ENCODE peak calls at places on chromosomes 6 and 20, in ten cellular contexts. F, G, N, U, R, P, D, B, E and C are unnamed samples.

GRCh38 chr20:56316483-56316882 is 42.3 kb upstream of the FAM210B start:
- DNase-seq in D (no peak), P (no peak), F (no peak), B (no peak), E (no peak), U (no peak), R (no peak), G (no peak), N (no peak), C (no peak)

GRCh38 chr6:154197176-154197850 is 158.3 kb downstream of the OPRM1 start:
- DNase-seq in E (no peak), G (no peak), F (no peak), D (peak), U (peak), N (no peak), P (no peak), B (no peak), R (no peak), C (peak)

GRCh38 chr6:144559865-144560603 is 274.9 kb downstream of the UTRN start:
- DNase-seq in P (peak), G (no peak), B (no peak), E (peak), F (no peak), U (peak), D (no peak), N (peak), R (peak), C (peak)

GRCh38 chr20:22617160-22617559 is 32.8 kb upstream of the FOXA2 start:
- DNase-seq in D (no peak), E (no peak), N (no peak), P (peak), B (no peak), F (no peak), G (no peak), U (no peak), R (no peak), C (no peak)

GRCh38 chr6:3139090-3139903 is 18.0 kb downstream of the TUBB2A start:
- DNase-seq in P (peak), N (no peak), B (peak), F (peak), R (no peak), U (peak), D (peak), E (no peak), G (peak), C (peak)

GRCh38 chr6:40398810-40399477 is 188.2 kb downstream of the LRFN2 start:
- DNase-seq in D (no peak), P (no peak), U (no peak), N (no peak), F (no peak), R (no peak), G (no peak), B (no peak), E (no peak), C (no peak)

GRCh38 chr6:39280247-39280731 is 33.9 kb downstream of the KCNK17 start:
- DNase-seq in N (no peak), G (peak), D (no peak), R (no peak), F (no peak), P (peak), B (no peak), U (peak), E (no peak), C (peak)

GRCh38 chr20:19992996-19993908 is 23.9 kb upstream of the NAA20 start:
- DNase-seq in R (no peak), N (no peak), B (no peak), G (no peak), E (peak), P (peak), D (peak), F (no peak), U (peak), C (peak)